ENCODE peak calls at places on chromosomes 6 and 20, in ten cellular contexts. W, Z, A, G, Q, V, R, K, P and O are unnamed samples.

GRCh38 chr6:75176076-75176582 is 29.7 kb downstream of the COL12A1 start:
- DNase-seq in W (no peak), K (no peak), P (no peak), A (no peak), Q (no peak), V (no peak), G (no peak), R (no peak), Z (no peak), O (no peak)

GRCh38 chr6:163533443-163533842 is 118.9 kb downstream of the QKI start:
- DNase-seq in A (no peak), P (no peak), G (no peak), Q (no peak), R (no peak), K (peak; percentile 93), W (no peak), Z (peak; percentile 36), V (no peak), O (no peak)

GRCh38 chr6:160831751-160832150 is 129.7 kb downstream of the PLG start:
- DNase-seq in P (no peak), Q (no peak), Z (no peak), W (no peak), G (peak; percentile 8), V (no peak), K (no peak), R (no peak), A (no peak), O (no peak)

GRCh38 chr20:41533537-41534136 is 84.5 kb downstream of the CHD6 start:
- DNase-seq in Q (no peak), R (no peak), K (no peak), G (no peak), P (no peak), Z (no peak), V (no peak), A (no peak), W (no peak), O (no peak)

GRCh38 chr6:95848717-95849116 is 167.1 kb upstream of the FUT9 start:
- DNase-seq in K (no peak), W (no peak), V (no peak), R (no peak), G (no peak), P (no peak), A (no peak), Q (no peak), Z (peak; percentile 29), O (no peak)

GRCh38 chr20:10658051-10658823 is 15.6 kb downstream of the JAG1 start:
- DNase-seq in G (no peak), V (no peak), K (no peak), Q (no peak), A (no peak), R (peak; percentile 78), W (no peak), P (no peak), Z (no peak), O (no peak)

GRCh38 chr6:112282217-112282616 is 27.9 kb upstream of the LAMA4 start:
- DNase-seq in Z (peak; percentile 80), Q (no peak), W (no peak), K (peak; percentile 89), R (no peak), P (peak; percentile 75), V (no peak), A (peak; percentile 43), G (no peak), O (no peak)

GRCh38 chr6:12977851-12978250 is 261.3 kb downstream of the PHACTR1 start:
- DNase-seq in W (no peak), A (no peak), Q (no peak), V (no peak), K (no peak), Z (no peak), P (no peak), G (no peak), R (no peak), O (no peak)

GRCh38 chr6:56235245-56235644 is 12.1 kb downstream of the COL21A1 start:
- DNase-seq in K (no peak), P (no peak), R (no peak), V (no peak), A (no peak), G (no peak), W (no peak), Z (peak; percentile 13), Q (no peak), O (no peak)

GRCh38 chr6:121158438-121158837 is 175.8 kb downstream of the TBC1D32 start:
- DNase-seq in G (no peak), Z (no peak), A (no peak), V (no peak), Q (no peak), P (no peak), W (no peak), K (no peak), R (no peak), O (no peak)

GRCh38 chr20:48603116-48603818 is 224.5 kb downstream of the PREX1 start:
- DNase-seq in W (no peak), Z (no peak), Q (no peak), K (no peak), G (no peak), A (no peak), R (no peak), V (no peak), P (no peak), O (no peak)

DNA sequence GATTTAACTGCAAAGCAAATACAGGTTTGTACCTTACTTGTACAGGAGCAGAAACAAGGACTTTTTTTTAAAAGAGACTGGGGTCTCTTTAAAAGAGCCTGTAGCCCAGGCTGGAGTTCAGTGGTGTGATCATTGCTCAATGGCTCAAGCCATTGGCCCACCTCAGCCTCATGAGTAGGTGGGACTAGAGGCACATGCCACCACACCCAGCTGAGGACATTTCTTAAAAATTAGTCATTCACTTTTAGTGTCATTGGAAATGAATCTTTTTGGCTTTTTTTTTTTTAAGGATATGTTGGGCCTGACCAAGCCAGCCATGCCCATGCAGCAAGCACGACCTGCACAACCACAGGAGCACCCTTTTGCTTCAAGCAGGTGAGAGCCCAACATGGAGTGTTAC is 16.9 kb downstream of the SEC23B start:
- DNase-seq in Z (peak; percentile 59), G (no peak), V (no peak), K (peak; percentile 56), Q (no peak), W (no peak), R (no peak), A (no peak), P (no peak), O (no peak)
- H3K36me3 ChIP-seq in Z (peaks cover 32% of the 10 kb centered on the region), G (peaks cover 70% of the 10 kb centered on the region), V (peaks cover 32% of the 10 kb centered on the region), K (peaks cover 37% of the 10 kb centered on the region), Q (peaks cover 5% of the 10 kb centered on the region), W (peaks cover 34% of the 10 kb centered on the region), R (peaks cover 56% of the 10 kb centered on the region), A (peaks cover 42% of the 10 kb centered on the region), P (peaks cover 70% of the 10 kb centered on the region), O (peaks cover 13% of the 10 kb centered on the region)

GRCh38 chr6:73782911-73783310 is 86.9 kb downstream of the CD109 start:
- DNase-seq in R (no peak), W (no peak), Q (no peak), A (no peak), Z (no peak), G (no peak), K (no peak), V (no peak), P (no peak), O (no peak)
- H3K36me3 ChIP-seq in R (no peaks in the 10 kb centered on the region), W (no peaks in the 10 kb centered on the region), Q (no peaks in the 10 kb centered on the region), A (no peaks in the 10 kb centered on the region), Z (peaks cover 15% of the 10 kb centered on the region), G (no peaks in the 10 kb centered on the region), K (no peaks in the 10 kb centered on the region), V (no peaks in the 10 kb centered on the region), P (peaks cover 8% of the 10 kb centered on the region), O (no peaks in the 10 kb centered on the region)

DNA sequence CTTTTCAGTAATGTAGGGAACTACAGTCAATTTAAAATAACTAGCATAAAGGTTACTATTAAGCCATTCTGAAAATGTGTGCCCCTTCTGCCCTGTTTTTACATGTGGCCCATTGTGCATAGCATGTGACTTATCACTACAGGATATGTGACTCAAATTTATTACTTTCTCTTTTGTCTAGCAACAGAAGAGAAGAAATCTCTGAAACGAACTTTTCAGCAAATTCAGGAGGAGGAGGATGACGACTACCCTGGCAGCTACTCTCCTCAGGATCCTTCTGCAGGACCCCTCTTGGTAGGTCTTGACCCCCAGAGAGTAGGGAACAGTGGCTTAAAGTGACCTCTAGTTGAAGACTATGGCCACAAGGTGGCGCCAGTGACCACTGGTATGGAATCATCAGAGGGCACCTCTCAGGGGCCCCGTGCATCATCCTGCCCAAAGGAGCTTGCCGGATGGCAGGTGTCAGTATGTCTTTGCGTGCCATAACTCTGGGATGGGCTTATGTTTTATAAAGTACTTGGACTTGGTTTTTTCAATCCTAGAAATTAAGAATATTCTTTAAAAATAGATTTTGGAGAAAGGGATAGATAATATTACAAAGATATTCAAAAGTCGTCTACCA is 23.9 kb downstream of the RPRD1B start:
- DNase-seq in G (peak; percentile 89), Q (peak; percentile 59), Z (peak; percentile 66), V (peak; percentile 73), R (peak; percentile 57), P (peak; percentile 84), A (peak; percentile 81), K (peak; percentile 25), W (peak; percentile 74), O (peak; percentile 88)
- H3K36me3 ChIP-seq in G (peaks cover 93% of the 10 kb centered on the region), Q (no peaks in the 10 kb centered on the region), Z (peaks cover 58% of the 10 kb centered on the region), V (peaks cover 11% of the 10 kb centered on the region), R (peaks cover 20% of the 10 kb centered on the region), P (peaks cover 83% of the 10 kb centered on the region), A (peaks cover 23% of the 10 kb centered on the region), K (peaks cover 24% of the 10 kb centered on the region), W (peaks cover 42% of the 10 kb centered on the region), O (peaks cover 8% of the 10 kb centered on the region)

GRCh38 chr6:7290079-7290478 is 22.9 kb downstream of the SSR1 start:
- DNase-seq in R (no peak), W (no peak), K (no peak), A (no peak), Q (no peak), P (no peak), Z (no peak), V (no peak), G (no peak), O (no peak)

GRCh38 chr6:7298113-7298512 is 14.9 kb downstream of the SSR1 start:
- DNase-seq in W (no peak), Z (no peak), V (no peak), P (no peak), R (no peak), G (no peak), A (no peak), K (no peak), Q (no peak), O (no peak)

GRCh38 chr6:7296602-7297001 is 16.4 kb downstream of the SSR1 start:
- DNase-seq in W (no peak), G (no peak), P (no peak), Q (no peak), V (no peak), Z (no peak), K (no peak), R (no peak), A (no peak), O (no peak)

GRCh38 chr6:7295916-7296315 is 17.1 kb downstream of the SSR1 start:
- DNase-seq in R (no peak), V (no peak), Q (no peak), Z (no peak), K (no peak), G (no peak), W (no peak), P (no peak), A (no peak), O (no peak)

DNA sequence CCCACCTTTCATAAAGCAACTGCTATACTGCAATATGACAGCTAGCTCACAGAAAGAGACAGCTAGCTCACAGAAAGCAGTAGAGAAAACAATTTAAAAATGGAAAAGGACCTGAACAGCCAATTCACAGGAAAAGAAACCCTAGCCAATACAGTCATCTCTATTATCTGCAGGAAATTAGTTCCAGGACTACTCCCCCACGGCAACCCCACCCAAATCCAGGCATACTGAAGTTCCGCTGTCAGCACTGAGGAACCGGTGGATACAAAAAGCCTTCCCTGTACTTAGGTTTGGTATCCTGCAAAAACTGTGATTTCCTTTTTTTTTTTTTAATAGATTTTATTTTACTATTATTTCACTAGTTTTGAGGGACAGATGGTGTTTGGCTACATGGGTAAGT is 20.1 kb downstream of the SSR1 start:
- DNase-seq in R (no peak), G (no peak), Q (no peak), Z (no peak), A (no peak), K (no peak), V (no peak), P (no peak), W (no peak), O (no peak)
- H3K36me3 ChIP-seq in R (peaks cover 55% of the 10 kb centered on the region), G (peaks cover 99% of the 10 kb centered on the region), Q (peaks cover 6% of the 10 kb centered on the region), Z (peaks cover 86% of the 10 kb centered on the region), A (peaks cover 16% of the 10 kb centered on the region), K (peaks cover 76% of the 10 kb centered on the region), V (peaks cover 26% of the 10 kb centered on the region), P (peaks cover 96% of the 10 kb centered on the region), W (peaks cover 42% of the 10 kb centered on the region), O (peaks cover 2% of the 10 kb centered on the region)